ENCODE peak calls at places on chromosomes 6 and 20, in seven cellular contexts. One of them, this sample, is unnamed.

GRCh38 chr6:78781001-78781400 is 86.3 kb upstream of the IRAK1BP1 start:
- DNase-seq in H54: no peak
- DNase-seq in activated T-cell treated with anti-CD3 and anti-CD28 coated beads for 4 hours: no peak
- DNase-seq in occipital lobe: no peak
- DNase-seq in SHP77 treated with DMSO at 0.1 percent for 48 hours: no peak
- DNase-seq in HEK293T: no peak
- DNase-seq in CD8-positive, alpha-beta T cell: no peak
- DNase-seq in this sample: no peak

GRCh38 chr6:154232013-154232920 is 124.3 kb downstream of the IPCEF1 start:
- DNase-seq in SHP77 treated with DMSO at 0.1 percent for 48 hours: no peak
- DNase-seq in H54: no peak
- DNase-seq in CD8-positive, alpha-beta T cell: no peak
- DNase-seq in HEK293T: no peak
- DNase-seq in activated T-cell treated with anti-CD3 and anti-CD28 coated beads for 4 hours: no peak
- DNase-seq in occipital lobe: no peak
- DNase-seq in this sample: peak

GRCh38 chr6:26311012-26311384 is 54.0 kb upstream of the BTN3A2 start:
- DNase-seq in CD8-positive, alpha-beta T cell: no peak
- DNase-seq in activated T-cell treated with anti-CD3 and anti-CD28 coated beads for 4 hours: no peak
- DNase-seq in HEK293T: no peak
- DNase-seq in occipital lobe: no peak
- DNase-seq in H54: no peak
- DNase-seq in SHP77 treated with DMSO at 0.1 percent for 48 hours: no peak
- DNase-seq in this sample: peak

GRCh38 chr6:135974416-135974815 is 122.9 kb downstream of the PDE7B start:
- DNase-seq in HEK293T: no peak
- DNase-seq in occipital lobe: no peak
- DNase-seq in activated T-cell treated with anti-CD3 and anti-CD28 coated beads for 4 hours: no peak
- DNase-seq in H54: no peak
- DNase-seq in CD8-positive, alpha-beta T cell: no peak
- DNase-seq in SHP77 treated with DMSO at 0.1 percent for 48 hours: no peak
- DNase-seq in this sample: no peak

GRCh38 chr6:94639564-94639963 is 937.8 kb upstream of the MANEA start:
- DNase-seq in activated T-cell treated with anti-CD3 and anti-CD28 coated beads for 4 hours: no peak
- DNase-seq in HEK293T: no peak
- DNase-seq in CD8-positive, alpha-beta T cell: no peak
- DNase-seq in SHP77 treated with DMSO at 0.1 percent for 48 hours: no peak
- DNase-seq in H54: no peak
- DNase-seq in occipital lobe: no peak
- DNase-seq in this sample: no peak

GRCh38 chr20:50292324-50293243 is 102.0 kb downstream of the CEBPB start:
- DNase-seq in HEK293T: no peak
- DNase-seq in H54: peak
- DNase-seq in SHP77 treated with DMSO at 0.1 percent for 48 hours: peak
- DNase-seq in activated T-cell treated with anti-CD3 and anti-CD28 coated beads for 4 hours: no peak
- DNase-seq in occipital lobe: peak
- DNase-seq in CD8-positive, alpha-beta T cell: no peak
- DNase-seq in this sample: peak

GRCh38 chr20:23305098-23305497 is 45.5 kb upstream of the NXT1 start:
- DNase-seq in occipital lobe: no peak
- DNase-seq in activated T-cell treated with anti-CD3 and anti-CD28 coated beads for 4 hours: no peak
- DNase-seq in HEK293T: no peak
- DNase-seq in CD8-positive, alpha-beta T cell: no peak
- DNase-seq in H54: no peak
- DNase-seq in SHP77 treated with DMSO at 0.1 percent for 48 hours: no peak
- DNase-seq in this sample: no peak

GRCh38 chr6:125707615-125708243 is 41.7 kb upstream of the HEY2 start:
- DNase-seq in H54: no peak
- DNase-seq in CD8-positive, alpha-beta T cell: no peak
- DNase-seq in activated T-cell treated with anti-CD3 and anti-CD28 coated beads for 4 hours: no peak
- DNase-seq in SHP77 treated with DMSO at 0.1 percent for 48 hours: no peak
- DNase-seq in occipital lobe: no peak
- DNase-seq in HEK293T: no peak
- DNase-seq in this sample: no peak

GRCh38 chr6:42007753-42008528 is 42.4 kb upstream of the TAF8 start:
- DNase-seq in CD8-positive, alpha-beta T cell: peak
- DNase-seq in HEK293T: no peak
- DNase-seq in occipital lobe: no peak
- DNase-seq in activated T-cell treated with anti-CD3 and anti-CD28 coated beads for 4 hours: peak
- DNase-seq in H54: no peak
- DNase-seq in SHP77 treated with DMSO at 0.1 percent for 48 hours: no peak
- DNase-seq in this sample: no peak

GRCh38 chr20:25865715-25866656 is 169.3 kb upstream of the ZNF337 start:
- DNase-seq in HEK293T: no peak
- DNase-seq in activated T-cell treated with anti-CD3 and anti-CD28 coated beads for 4 hours: peak
- DNase-seq in CD8-positive, alpha-beta T cell: peak
- DNase-seq in SHP77 treated with DMSO at 0.1 percent for 48 hours: peak
- DNase-seq in occipital lobe: peak
- DNase-seq in H54: peak
- DNase-seq in this sample: peak

This sample was measured in G401.